ENCODE peak calls at places on chromosomes 3 and 15, in seven cellular contexts. One of them, this sample, is unnamed.

GRCh38 chr3:114411811-114412803 is 118.3 kb downstream of the TIGIT start:
- DNase-seq in dorsolateral prefrontal cortex: no peak
- DNase-seq in MM.1S: no peak
- DNase-seq in stomach: no peak
- DNase-seq in right lobe of liver: peak
- DNase-seq in upper lobe of right lung: no peak
- DNase-seq in fibroblast of lung: peak
- DNase-seq in this sample: no peak

GRCh38 chr15:101174152-101174920 is 77.5 kb downstream of the CHSY1 start:
- DNase-seq in dorsolateral prefrontal cortex: no peak
- DNase-seq in MM.1S: no peak
- DNase-seq in stomach: no peak
- DNase-seq in right lobe of liver: no peak
- DNase-seq in upper lobe of right lung: no peak
- DNase-seq in fibroblast of lung: no peak
- DNase-seq in this sample: no peak

GRCh38 chr3:29385056-29385455 is 104.2 kb downstream of the RBMS3 start:
- DNase-seq in dorsolateral prefrontal cortex: no peak
- DNase-seq in MM.1S: no peak
- DNase-seq in stomach: no peak
- DNase-seq in right lobe of liver: no peak
- DNase-seq in upper lobe of right lung: no peak
- DNase-seq in fibroblast of lung: peak
- DNase-seq in this sample: no peak

GRCh38 chr3:56042326-56042951 is 425.8 kb downstream of the ERC2 start:
- DNase-seq in dorsolateral prefrontal cortex: no peak
- DNase-seq in MM.1S: peak
- DNase-seq in stomach: no peak
- DNase-seq in right lobe of liver: no peak
- DNase-seq in upper lobe of right lung: no peak
- DNase-seq in fibroblast of lung: peak
- DNase-seq in this sample: no peak

GRCh38 chr15:74453925-74454763 is 6.8 kb downstream of the UBL7 start:
- DNase-seq in dorsolateral prefrontal cortex: no peak
- DNase-seq in MM.1S: peak
- DNase-seq in stomach: no peak
- DNase-seq in right lobe of liver: no peak
- DNase-seq in upper lobe of right lung: no peak
- DNase-seq in fibroblast of lung: peak
- DNase-seq in this sample: no peak

GRCh38 chr3:31041161-31041978 is 146.9 kb upstream of the GADL1 start:
- DNase-seq in dorsolateral prefrontal cortex: no peak
- DNase-seq in MM.1S: no peak
- DNase-seq in stomach: no peak
- DNase-seq in right lobe of liver: no peak
- DNase-seq in upper lobe of right lung: no peak
- DNase-seq in fibroblast of lung: peak
- DNase-seq in this sample: no peak

GRCh38 chr3:83302091-83302490 is 1540.6 kb upstream of the GBE1 start:
- DNase-seq in dorsolateral prefrontal cortex: no peak
- DNase-seq in MM.1S: no peak
- DNase-seq in stomach: no peak
- DNase-seq in right lobe of liver: no peak
- DNase-seq in upper lobe of right lung: no peak
- DNase-seq in fibroblast of lung: no peak
- DNase-seq in this sample: no peak

GRCh38 chr3:18679226-18679625 is 254.1 kb upstream of the SATB1 start:
- DNase-seq in dorsolateral prefrontal cortex: no peak
- DNase-seq in MM.1S: no peak
- DNase-seq in stomach: no peak
- DNase-seq in right lobe of liver: no peak
- DNase-seq in upper lobe of right lung: no peak
- DNase-seq in fibroblast of lung: no peak
- DNase-seq in this sample: no peak

GRCh38 chr3:31670136-31670535 is 137.4 kb downstream of the STT3B start:
- DNase-seq in dorsolateral prefrontal cortex: no peak
- DNase-seq in MM.1S: no peak
- DNase-seq in stomach: no peak
- DNase-seq in right lobe of liver: no peak
- DNase-seq in upper lobe of right lung: no peak
- DNase-seq in fibroblast of lung: no peak
- DNase-seq in this sample: no peak

GRCh38 chr3:174002543-174002942 is 605.0 kb downstream of the NLGN1 start:
- DNase-seq in dorsolateral prefrontal cortex: no peak
- DNase-seq in MM.1S: peak
- DNase-seq in stomach: no peak
- DNase-seq in right lobe of liver: no peak
- DNase-seq in upper lobe of right lung: no peak
- DNase-seq in fibroblast of lung: no peak
- DNase-seq in this sample: no peak

GRCh38 chr3:72997421-72997961 is 880 bp downstream of the PPP4R2 start:
- DNase-seq in dorsolateral prefrontal cortex: no peak
- DNase-seq in MM.1S: peak
- DNase-seq in stomach: no peak
- DNase-seq in right lobe of liver: no peak
- DNase-seq in upper lobe of right lung: no peak
- DNase-seq in fibroblast of lung: peak
- DNase-seq in this sample: no peak

GRCh38 chr3:64575211-64575844 is 112.5 kb downstream of the ADAMTS9 start:
- DNase-seq in dorsolateral prefrontal cortex: no peak
- DNase-seq in MM.1S: peak
- DNase-seq in stomach: no peak
- DNase-seq in right lobe of liver: no peak
- DNase-seq in upper lobe of right lung: no peak
- DNase-seq in fibroblast of lung: peak
- DNase-seq in this sample: no peak

GRCh38 chr3:106215047-106215446 is 346.2 kb upstream of the CBLB start:
- DNase-seq in dorsolateral prefrontal cortex: no peak
- DNase-seq in MM.1S: no peak
- DNase-seq in stomach: no peak
- DNase-seq in right lobe of liver: no peak
- DNase-seq in upper lobe of right lung: no peak
- DNase-seq in fibroblast of lung: peak
- DNase-seq in this sample: no peak

GRCh38 chr3:194910414-194910979 is 224.8 kb downstream of the FAM43A start:
- DNase-seq in dorsolateral prefrontal cortex: no peak
- DNase-seq in MM.1S: no peak
- DNase-seq in stomach: no peak
- DNase-seq in right lobe of liver: no peak
- DNase-seq in upper lobe of right lung: no peak
- DNase-seq in fibroblast of lung: no peak
- DNase-seq in this sample: no peak

GRCh38 chr3:18396428-18396827 is 28.7 kb downstream of the SATB1 start:
- DNase-seq in dorsolateral prefrontal cortex: no peak
- DNase-seq in MM.1S: no peak
- DNase-seq in stomach: no peak
- DNase-seq in right lobe of liver: no peak
- DNase-seq in upper lobe of right lung: no peak
- DNase-seq in fibroblast of lung: no peak
- DNase-seq in this sample: no peak

GRCh38 chr15:25171856-25172687 is 217.3 kb downstream of the SNRPN start:
- DNase-seq in dorsolateral prefrontal cortex: peak
- DNase-seq in MM.1S: no peak
- DNase-seq in stomach: no peak
- DNase-seq in right lobe of liver: peak
- DNase-seq in upper lobe of right lung: peak
- DNase-seq in fibroblast of lung: no peak
- DNase-seq in this sample: peak

GRCh38 chr3:146972726-146973125 is 367.6 kb upstream of the PLSCR5 start:
- DNase-seq in dorsolateral prefrontal cortex: no peak
- DNase-seq in MM.1S: no peak
- DNase-seq in stomach: no peak
- DNase-seq in right lobe of liver: no peak
- DNase-seq in upper lobe of right lung: no peak
- DNase-seq in fibroblast of lung: peak
- DNase-seq in this sample: no peak

GRCh38 chr15:39643747-39644520 is 63.1 kb downstream of the THBS1 start:
- DNase-seq in dorsolateral prefrontal cortex: no peak
- DNase-seq in MM.1S: no peak
- DNase-seq in stomach: no peak
- DNase-seq in right lobe of liver: no peak
- DNase-seq in upper lobe of right lung: no peak
- DNase-seq in fibroblast of lung: no peak
- DNase-seq in this sample: no peak

GRCh38 chr15:39640665-39641064 is 59.8 kb downstream of the THBS1 start:
- DNase-seq in dorsolateral prefrontal cortex: no peak
- DNase-seq in MM.1S: no peak
- DNase-seq in stomach: no peak
- DNase-seq in right lobe of liver: no peak
- DNase-seq in upper lobe of right lung: no peak
- DNase-seq in fibroblast of lung: no peak
- DNase-seq in this sample: no peak

GRCh38 chr15:39642011-39642640 is 61.2 kb downstream of the THBS1 start:
- DNase-seq in dorsolateral prefrontal cortex: no peak
- DNase-seq in MM.1S: no peak
- DNase-seq in stomach: no peak
- DNase-seq in right lobe of liver: no peak
- DNase-seq in upper lobe of right lung: no peak
- DNase-seq in fibroblast of lung: peak
- DNase-seq in this sample: no peak

GRCh38 chr15:39639037-39639436 is 58.2 kb downstream of the THBS1 start:
- DNase-seq in dorsolateral prefrontal cortex: no peak
- DNase-seq in MM.1S: no peak
- DNase-seq in stomach: no peak
- DNase-seq in right lobe of liver: no peak
- DNase-seq in upper lobe of right lung: no peak
- DNase-seq in fibroblast of lung: no peak
- DNase-seq in this sample: no peak

GRCh38 chr15:39641187-39641889 is 60.5 kb downstream of the THBS1 start:
- DNase-seq in dorsolateral prefrontal cortex: no peak
- DNase-seq in MM.1S: no peak
- DNase-seq in stomach: no peak
- DNase-seq in right lobe of liver: no peak
- DNase-seq in upper lobe of right lung: no peak
- DNase-seq in fibroblast of lung: peak
- DNase-seq in this sample: no peak
- TF ChIP-seq CTCF in dorsolateral prefrontal cortex: no peak
- TF ChIP-seq CTCF in MM.1S: no peak
- TF ChIP-seq CTCF in stomach: peak
- TF ChIP-seq CTCF in right lobe of liver: no peak
- TF ChIP-seq CTCF in upper lobe of right lung: no peak
- TF ChIP-seq CTCF in fibroblast of lung: no peak
- TF ChIP-seq CTCF in this sample: no peak

DNA sequence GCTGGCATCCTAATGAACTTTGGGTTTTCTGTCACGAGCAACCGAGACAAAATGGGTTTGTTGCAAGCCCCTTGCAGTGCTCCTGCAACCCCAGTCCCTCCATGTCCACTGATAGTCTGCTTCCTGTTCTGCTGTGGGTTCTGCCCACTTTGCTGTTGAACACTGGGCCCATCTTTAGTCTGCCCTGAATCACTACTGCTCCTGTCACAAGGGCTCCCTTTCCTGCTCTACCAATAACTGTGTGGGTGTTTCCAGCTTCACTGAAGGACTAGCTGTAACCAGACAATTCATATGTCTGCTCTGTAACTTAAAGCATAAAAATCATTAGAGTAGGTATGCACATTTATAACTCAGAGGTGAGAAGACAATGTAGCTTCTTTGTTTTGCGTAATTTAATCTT is 12.7 kb upstream of the OXSR1 start:
- DNase-seq in dorsolateral prefrontal cortex: no peak
- DNase-seq in MM.1S: no peak
- DNase-seq in stomach: no peak
- DNase-seq in right lobe of liver: no peak
- DNase-seq in upper lobe of right lung: no peak
- DNase-seq in fibroblast of lung: no peak
- DNase-seq in this sample: no peak
- H3K4me3 ChIP-seq in dorsolateral prefrontal cortex: no peak
- H3K4me3 ChIP-seq in MM.1S: no peak
- H3K4me3 ChIP-seq in stomach: no peak
- H3K4me3 ChIP-seq in right lobe of liver: no peak
- H3K4me3 ChIP-seq in upper lobe of right lung: no peak
- H3K4me3 ChIP-seq in fibroblast of lung: no peak
- H3K4me3 ChIP-seq in this sample: no peak

DNA sequence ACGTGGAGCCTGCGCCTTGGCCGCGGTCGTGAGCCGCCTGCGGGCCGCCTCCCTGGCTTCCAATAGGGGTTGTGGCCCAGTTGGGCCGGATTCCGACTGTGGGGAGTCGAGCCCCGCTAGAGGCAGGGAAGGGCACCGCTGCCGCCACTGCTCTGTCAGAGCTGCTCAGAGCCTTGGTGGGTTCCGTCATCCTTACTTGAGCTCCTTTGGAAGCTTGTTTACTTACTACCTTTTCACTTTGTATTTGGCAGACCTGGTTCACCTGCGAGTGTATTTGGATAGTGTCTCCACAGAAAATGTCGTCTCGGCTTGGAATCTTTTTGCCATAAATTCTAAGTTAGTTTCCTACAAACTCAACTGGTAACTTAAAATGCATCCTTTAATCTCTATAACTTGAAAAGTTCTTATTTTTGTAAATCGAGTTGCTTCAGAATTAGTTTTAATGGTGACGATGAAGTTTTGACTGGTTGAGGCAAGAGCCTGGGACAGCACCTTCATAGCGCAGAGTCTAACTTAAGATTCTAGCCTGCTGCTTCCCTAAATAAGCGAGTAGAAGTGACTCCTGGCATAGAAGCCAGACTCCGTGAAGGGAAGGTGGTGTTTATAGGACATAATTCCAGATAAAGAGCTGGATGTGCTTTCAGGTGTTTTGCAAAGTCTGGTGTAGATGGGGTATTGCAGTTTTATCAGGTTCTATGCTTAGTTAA is 800 bp downstream of the DAG1 start:
- DNase-seq in dorsolateral prefrontal cortex: no peak
- DNase-seq in MM.1S: peak
- DNase-seq in stomach: no peak
- DNase-seq in right lobe of liver: no peak
- DNase-seq in upper lobe of right lung: no peak
- DNase-seq in fibroblast of lung: peak
- DNase-seq in this sample: no peak
- TF ChIP-seq CTCF in dorsolateral prefrontal cortex: no peak
- TF ChIP-seq CTCF in MM.1S: no peak
- TF ChIP-seq CTCF in stomach: no peak
- TF ChIP-seq CTCF in right lobe of liver: no peak
- TF ChIP-seq CTCF in upper lobe of right lung: no peak
- TF ChIP-seq CTCF in fibroblast of lung: no peak
- TF ChIP-seq CTCF in this sample: no peak

GRCh38 chr3:123394391-123395022 is 54.4 kb downstream of the ADCY5 start:
- DNase-seq in dorsolateral prefrontal cortex: no peak
- DNase-seq in MM.1S: no peak
- DNase-seq in stomach: no peak
- DNase-seq in right lobe of liver: no peak
- DNase-seq in upper lobe of right lung: no peak
- DNase-seq in fibroblast of lung: no peak
- DNase-seq in this sample: no peak

GRCh38 chr3:123395235-123395634 is 53.7 kb downstream of the ADCY5 start:
- DNase-seq in dorsolateral prefrontal cortex: no peak
- DNase-seq in MM.1S: no peak
- DNase-seq in stomach: no peak
- DNase-seq in right lobe of liver: no peak
- DNase-seq in upper lobe of right lung: no peak
- DNase-seq in fibroblast of lung: no peak
- DNase-seq in this sample: no peak

GRCh38 chr3:123397921-123398785 is 50.7 kb downstream of the ADCY5 start:
- DNase-seq in dorsolateral prefrontal cortex: no peak
- DNase-seq in MM.1S: no peak
- DNase-seq in stomach: no peak
- DNase-seq in right lobe of liver: no peak
- DNase-seq in upper lobe of right lung: no peak
- DNase-seq in fibroblast of lung: no peak
- DNase-seq in this sample: no peak

GRCh38 chr3:123396171-123397049 is 52.5 kb downstream of the ADCY5 start:
- DNase-seq in dorsolateral prefrontal cortex: no peak
- DNase-seq in MM.1S: no peak
- DNase-seq in stomach: no peak
- DNase-seq in right lobe of liver: no peak
- DNase-seq in upper lobe of right lung: no peak
- DNase-seq in fibroblast of lung: no peak
- DNase-seq in this sample: no peak

GRCh38 chr3:123397050-123397590 is 51.8 kb downstream of the ADCY5 start:
- DNase-seq in dorsolateral prefrontal cortex: no peak
- DNase-seq in MM.1S: no peak
- DNase-seq in stomach: no peak
- DNase-seq in right lobe of liver: no peak
- DNase-seq in upper lobe of right lung: no peak
- DNase-seq in fibroblast of lung: no peak
- DNase-seq in this sample: no peak
- H3K4me3 ChIP-seq in dorsolateral prefrontal cortex: no peak
- H3K4me3 ChIP-seq in MM.1S: no peak
- H3K4me3 ChIP-seq in stomach: no peak
- H3K4me3 ChIP-seq in right lobe of liver: no peak
- H3K4me3 ChIP-seq in upper lobe of right lung: no peak
- H3K4me3 ChIP-seq in fibroblast of lung: no peak
- H3K4me3 ChIP-seq in this sample: peak

This sample was measured in coronary artery.